ENCODE peak calls at places on chromosomes 13 and 19, in nine cellular contexts. U, A, C, R, F, V, L, H and Z are unnamed samples.

GRCh38 chr19:49847731-49848696 is 2.9 kb upstream of the PTOV1 start:
- DNase-seq in A (peak), C (no peak), H (peak), U (no peak), F (no peak), V (no peak), L (no peak), R (no peak), Z (peak)

GRCh38 chr13:81051873-81052272 is 710.9 kb upstream of the SPRY2 start:
- DNase-seq in C (no peak), A (no peak), H (no peak), F (no peak), R (no peak), U (no peak), V (no peak), L (no peak), Z (no peak)

GRCh38 chr13:114339779-114340534 is 25.7 kb downstream of the CHAMP1 start:
- DNase-seq in V (peak), H (peak), R (peak), U (peak), A (peak), F (peak), C (peak), L (peak), Z (peak)

GRCh38 chr13:25232937-25233515 is 54.3 kb downstream of the MTMR6 start:
- DNase-seq in L (peak), A (peak), C (no peak), V (no peak), F (no peak), U (no peak), H (peak), R (no peak), Z (peak)

GRCh38 chr13:97360610-97361009 is 73.4 kb upstream of the RAP2A start:
- DNase-seq in H (no peak), C (no peak), V (no peak), U (no peak), F (no peak), A (no peak), L (no peak), R (no peak), Z (no peak)

GRCh38 chr13:65188691-65189090 is 2041.4 kb downstream of the PCDH9 start:
- DNase-seq in H (no peak), A (no peak), U (no peak), L (no peak), F (no peak), C (no peak), V (no peak), R (no peak), Z (no peak)

GRCh38 chr19:38653028-38653571 is 5.7 kb downstream of the ACTN4 start:
- DNase-seq in V (peak), C (no peak), F (no peak), U (no peak), H (no peak), A (no peak), L (no peak), R (no peak), Z (no peak)

GRCh38 chr19:8835877-8836276 is 3.7 kb downstream of the MBD3L1 start:
- DNase-seq in V (no peak), R (no peak), U (no peak), C (no peak), L (no peak), F (no peak), A (no peak), H (no peak), Z (peak)

GRCh38 chr13:29594310-29594709 is 1.2 kb downstream of the SLC7A1 start:
- DNase-seq in U (no peak), R (peak), F (peak), L (peak), H (peak), V (peak), C (peak), A (peak), Z (no peak)

GRCh38 chr19:13652810-13653590 is 111.3 kb upstream of the MRI1 start:
- DNase-seq in A (no peak), C (peak), V (no peak), F (peak), R (no peak), U (peak), L (no peak), H (no peak), Z (peak)

GRCh38 chr13:23739597-23739996 is 149.6 kb downstream of the MIPEP start:
- DNase-seq in C (peak), R (no peak), A (no peak), V (no peak), H (no peak), F (peak), U (peak), L (no peak), Z (no peak)

GRCh38 chr19:7970716-7971448 is 27.4 kb upstream of the TIMM44 start:
- DNase-seq in C (no peak), R (peak), V (peak), A (peak), L (peak), H (peak), F (no peak), U (peak), Z (peak)

GRCh38 chr13:80400834-80401450 is 60.0 kb upstream of the SPRY2 start:
- DNase-seq in L (no peak), F (no peak), C (no peak), U (no peak), A (no peak), R (no peak), H (no peak), V (no peak), Z (no peak)

GRCh38 chr13:66313408-66313807 is 916.7 kb downstream of the PCDH9 start:
- DNase-seq in R (no peak), L (no peak), V (no peak), U (no peak), C (no peak), F (no peak), A (no peak), H (no peak), Z (no peak)

GRCh38 chr13:49646688-49647087 is 18.4 kb downstream of the ARL11 start:
- DNase-seq in L (no peak), V (no peak), C (no peak), R (no peak), A (no peak), U (no peak), H (no peak), F (no peak), Z (no peak)

GRCh38 chr13:51760592-51760991 is 43.4 kb downstream of the DHRS12 start:
- DNase-seq in U (no peak), H (no peak), C (no peak), A (no peak), R (no peak), L (no peak), F (no peak), V (no peak), Z (no peak)

GRCh38 chr19:31656507-31656906 is 307.3 kb upstream of the TSHZ3 start:
- DNase-seq in U (no peak), H (no peak), C (no peak), V (no peak), A (no peak), R (no peak), F (no peak), L (no peak), Z (no peak)

GRCh38 chr13:80217614-80218456 is 123.1 kb downstream of the SPRY2 start:
- DNase-seq in L (no peak), C (no peak), V (no peak), A (no peak), H (no peak), F (no peak), R (no peak), U (no peak), Z (no peak)

GRCh38 chr13:55999709-56000108 is 1141.0 kb upstream of the PRR20A start:
- DNase-seq in V (no peak), H (no peak), L (no peak), A (no peak), C (no peak), U (no peak), R (no peak), F (no peak), Z (peak)

GRCh38 chr19:13051581-13052165 is 51.0 kb downstream of the LYL1 start:
- DNase-seq in U (peak), F (peak), A (no peak), C (peak), H (peak), R (peak), V (peak), L (no peak), Z (peak)

GRCh38 chr19:18144361-18144760 is 8.6 kb upstream of the PIK3R2 start:
- DNase-seq in V (no peak), H (no peak), U (no peak), C (no peak), L (no peak), R (no peak), A (no peak), F (no peak), Z (no peak)

GRCh38 chr19:54207908-54208783 is 7.5 kb downstream of the RPS9 start:
- DNase-seq in A (no peak), L (no peak), V (peak), U (no peak), R (peak), H (no peak), F (no peak), C (no peak), Z (peak)

GRCh38 chr19:58217069-58217481 is 11.6 kb upstream of the ZNF544 start:
- DNase-seq in C (no peak), H (no peak), A (no peak), V (no peak), F (no peak), R (no peak), L (no peak), U (no peak), Z (no peak)

GRCh38 chr19:46745521-46746280 is at the start of gene FKRP:
- DNase-seq in V (peak), A (peak), U (peak), C (no peak), F (no peak), H (no peak), R (peak), L (peak), Z (peak)

GRCh38 chr13:87954116-87954515 is 282.9 kb downstream of the SLITRK5 start:
- DNase-seq in V (no peak), C (no peak), U (no peak), F (no peak), R (no peak), L (no peak), H (no peak), A (no peak), Z (no peak)

GRCh38 chr13:51643114-51643881 is 59.0 kb downstream of the WDFY2 start:
- DNase-seq in L (peak), V (no peak), R (no peak), C (no peak), H (peak), U (no peak), F (no peak), A (peak), Z (peak)

GRCh38 chr13:47408546-47409319 is 511.9 kb upstream of the HTR2A start:
- DNase-seq in A (no peak), F (no peak), L (no peak), H (no peak), C (no peak), U (no peak), V (no peak), R (no peak), Z (no peak)

GRCh38 chr13:91134773-91135124 is 212.7 kb upstream of the MIR17HG start:
- DNase-seq in R (no peak), L (no peak), H (no peak), C (no peak), V (no peak), F (no peak), A (no peak), U (no peak), Z (no peak)

GRCh38 chr19:12230751-12231733 is 63.6 kb downstream of the ZNF44 start:
- DNase-seq in C (no peak), F (no peak), U (no peak), L (no peak), H (no peak), A (no peak), R (no peak), V (no peak), Z (peak)

GRCh38 chr13:76754414-76754813 is 131.8 kb downstream of the KCTD12 start:
- DNase-seq in F (no peak), C (no peak), L (no peak), U (no peak), A (no peak), V (no peak), H (peak), R (no peak), Z (no peak)

GRCh38 chr19:58356236-58356970 is 3.1 kb upstream of the A1BG start:
- DNase-seq in L (no peak), A (no peak), V (no peak), U (no peak), F (no peak), C (no peak), R (peak), H (no peak), Z (no peak)

GRCh38 chr13:45396548-45397095 is 21.6 kb downstream of the SLC25A30 start:
- DNase-seq in A (no peak), F (no peak), C (no peak), R (no peak), U (no peak), H (no peak), L (no peak), V (peak), Z (no peak)

GRCh38 chr19:30865481-30865880 is 483.8 kb downstream of the TSHZ3 start:
- DNase-seq in R (no peak), H (no peak), C (no peak), V (no peak), U (no peak), F (no peak), A (no peak), L (no peak), Z (no peak)

GRCh38 chr19:13902993-13903555 is 2.8 kb downstream of the BRME1 start:
- DNase-seq in C (no peak), A (no peak), F (no peak), U (no peak), V (no peak), H (no peak), R (peak), L (no peak), Z (peak)

GRCh38 chr19:38724380-38724854 is 19.9 kb downstream of the CAPN12 start:
- DNase-seq in C (no peak), L (no peak), U (no peak), R (no peak), F (no peak), V (no peak), H (no peak), A (no peak), Z (no peak)

GRCh38 chr13:60431108-60431700 is 34.2 kb downstream of the TDRD3 start:
- DNase-seq in A (peak), U (peak), C (peak), V (no peak), R (no peak), L (peak), F (no peak), H (peak), Z (peak)

GRCh38 chr13:111559612-111560423 is 239.4 kb downstream of the TEX29 start:
- DNase-seq in U (no peak), C (peak), R (no peak), A (no peak), L (no peak), H (no peak), F (no peak), V (no peak), Z (no peak)